ENCODE peak calls at places on chromosomes 6 and 20, in seven cellular contexts. D is PC-3; K is activated T-cell treated with anti-CD3 and anti-CD28 coated beads, Interleukin-2, amount 50 U/mL, for 1 hour; N is ovary; O is anterior cingulate cortex; Y is RKO; P is naive thymus-derived CD8-positive, alpha-beta T cell. C is an unnamed sample.

GRCh38 chr20:62995481-62995880 is 11.3 kb downstream of the BHLHE23 start:
- DNase-seq in D (no peak), Y (no peak), N (no peak), K (no peak), O (no peak), P (no peak), C (no peak)

GRCh38 chr6:143061597-143062385 is 1.1 kb downstream of the AIG1 start:
- DNase-seq in P (no peak), K (no peak), O (no peak), Y (peak; percentile 15), N (no peak), D (no peak), C (no peak)

GRCh38 chr20:37347891-37348642 is 2.1 kb downstream of the SRC start:
- DNase-seq in P (no peak), N (no peak), Y (peak; percentile 77), K (no peak), O (no peak), D (peak; percentile 23), C (no peak)

GRCh38 chr6:128586095-128586494 is 65.7 kb upstream of the PTPRK start:
- DNase-seq in D (no peak), O (no peak), Y (no peak), N (no peak), P (no peak), K (no peak), C (no peak)

GRCh38 chr6:105250523-105250922 is 70.7 kb upstream of the POPDC3 start:
- DNase-seq in O (no peak), N (no peak), P (no peak), K (no peak), Y (peak; percentile 39), D (peak; percentile 52), C (no peak)

GRCh38 chr6:169339731-169340314 is 86.2 kb upstream of the THBS2 start:
- DNase-seq in N (no peak), K (no peak), D (no peak), Y (no peak), P (no peak), O (no peak), C (no peak)

GRCh38 chr6:43268348-43268685 is 25.0 kb downstream of the TTBK1 start:
- DNase-seq in N (no peak), O (peak; percentile 30), D (no peak), K (no peak), P (no peak), Y (no peak), C (no peak)

GRCh38 chr6:107491059-107491609 is 1.2 kb downstream of the SOBP start:
- DNase-seq in O (no peak), D (no peak), K (peak; percentile 40), P (no peak), Y (peak; percentile 53), N (peak; percentile 85), C (peak; percentile 28)

GRCh38 chr6:117776441-117776840 is 101.2 kb downstream of the NUS1 start:
- DNase-seq in N (no peak), K (no peak), Y (peak; percentile 17), P (no peak), D (no peak), O (no peak), C (peak; percentile 45)

GRCh38 chr6:70982747-70983146 is 25.9 kb upstream of the B3GAT2 start:
- DNase-seq in N (no peak), D (no peak), O (no peak), K (no peak), P (no peak), Y (no peak), C (no peak)

GRCh38 chr6:42756713-42757112 is 10.8 kb upstream of the TBCC start:
- DNase-seq in D (no peak), Y (no peak), N (no peak), O (no peak), K (no peak), P (no peak), C (no peak)

GRCh38 chr20:38601216-38602184 is at the start of gene ARHGAP40:
- DNase-seq in N (no peak), K (peak; percentile 21), P (no peak), Y (peak; percentile 87), O (no peak), D (no peak), C (no peak)

GRCh38 chr20:64150756-64151633 is 13.3 kb upstream of the MYT1 start:
- DNase-seq in D (no peak), Y (no peak), N (peak; percentile 4), P (no peak), O (no peak), K (no peak), C (no peak)

GRCh38 chr6:139172567-139172966 is 37.7 kb downstream of the HECA start:
- DNase-seq in N (no peak), O (no peak), K (no peak), Y (no peak), P (no peak), D (no peak), C (no peak)

GRCh38 chr6:115004982-115005381 is 662.2 kb upstream of the HS3ST5 start:
- DNase-seq in P (no peak), N (no peak), O (no peak), D (no peak), K (no peak), Y (no peak), C (no peak)

GRCh38 chr6:13431861-13432465 is 55.4 kb downstream of the GFOD1 start:
- DNase-seq in P (no peak), N (no peak), D (peak; percentile 22), Y (peak; percentile 16), O (no peak), K (no peak), C (peak; percentile 62)

GRCh38 chr6:117976030-117976651 is 69.1 kb downstream of the SLC35F1 start:
- DNase-seq in N (no peak), Y (peak; percentile 72), O (no peak), D (peak; percentile 61), P (no peak), K (no peak), C (peak; percentile 23)

GRCh38 chr6:82088978-82089855 is 158.3 kb downstream of the IBTK start:
- DNase-seq in K (no peak), P (no peak), N (no peak), O (no peak), D (no peak), Y (no peak), C (no peak)

GRCh38 chr20:54433653-54434052 is 41.7 kb upstream of the DOK5 start:
- DNase-seq in D (no peak), Y (no peak), N (no peak), P (no peak), O (no peak), K (no peak), C (no peak)

GRCh38 chr6:39887692-39888450 is 46.4 kb downstream of the MOCS1 start:
- DNase-seq in P (no peak), N (peak; percentile 77), O (no peak), D (peak; percentile 7), K (no peak), Y (no peak), C (peak; percentile 88)

GRCh38 chr6:113184291-113184690 is 672.9 kb upstream of the MARCKS start:
- DNase-seq in O (no peak), P (no peak), N (no peak), D (no peak), K (no peak), Y (no peak), C (peak; percentile 13)

GRCh38 chr6:27752038-27752885 is 159.9 kb downstream of the OR2B2 start:
- DNase-seq in K (peak; percentile 63), P (peak; percentile 28), O (no peak), N (peak; percentile 48), Y (peak; percentile 88), D (peak; percentile 95), C (peak; percentile 82)

GRCh38 chr20:10779911-10780310 is 106.1 kb upstream of the JAG1 start:
- DNase-seq in D (no peak), K (no peak), N (no peak), P (no peak), Y (no peak), O (no peak), C (no peak)

GRCh38 chr20:4455301-4455701 is 266.4 kb upstream of the PRND start:
- DNase-seq in D (peak; percentile 96), P (no peak), N (no peak), O (no peak), Y (no peak), K (no peak), C (no peak)

GRCh38 chr20:23135449-23136447 is 49.6 kb upstream of the CD93 start:
- DNase-seq in Y (no peak), N (no peak), D (no peak), K (no peak), O (no peak), P (no peak), C (no peak)

GRCh38 chr6:117389227-117390057 is 36.3 kb downstream of the ROS1 start:
- DNase-seq in Y (no peak), D (peak; percentile 89), O (no peak), P (no peak), N (no peak), K (no peak), C (no peak)

GRCh38 chr6:26118999-26119398 is 31.8 kb downstream of the HFE start:
- DNase-seq in K (no peak), Y (no peak), O (no peak), N (no peak), P (no peak), D (peak; percentile 87), C (no peak)

GRCh38 chr20:39282619-39283092 is 320.5 kb downstream of the DHX35 start:
- DNase-seq in Y (no peak), K (no peak), N (no peak), D (no peak), P (no peak), O (no peak), C (no peak)

GRCh38 chr6:82385102-82385501 is 21.5 kb downstream of the TPBG start:
- DNase-seq in K (no peak), P (no peak), Y (no peak), O (no peak), N (no peak), D (no peak), C (no peak)

GRCh38 chr20:1622450-1622849 is 2.6 kb upstream of the SIRPB1 start:
- DNase-seq in N (no peak), D (peak; percentile 4), P (no peak), K (no peak), O (no peak), Y (no peak), C (peak; percentile 3)

GRCh38 chr6:89023591-89024441 is 56.7 kb upstream of the PNRC1 start:
- DNase-seq in D (no peak), Y (no peak), O (no peak), P (no peak), K (no peak), N (peak; percentile 40), C (no peak)

GRCh38 chr6:157877573-157878011 is 54.5 kb downstream of the SNX9 start:
- DNase-seq in Y (no peak), O (peak; percentile 9), N (no peak), D (no peak), P (no peak), K (no peak), C (no peak)